ENCODE peak calls at places on chromosomes 16 and 17, in four cellular contexts. M, E, P and I are unnamed samples.

GRCh38 chr16:67206129-67206837 is 7.4 kb downstream of the ELMO3 start:
- DNase-seq in M (no peak), E (no peak), P (no peak), I (no peak)

GRCh38 chr17:41578538-41578937 is 6.7 kb upstream of the KRT9 start:
- DNase-seq in M (no peak), E (no peak), P (no peak), I (no peak)

GRCh38 chr17:80941171-80941570 is 50.5 kb upstream of the CHMP6 start:
- DNase-seq in M (no peak), E (no peak), P (no peak), I (no peak)

GRCh38 chr17:35895602-35896001 is 15.4 kb upstream of the CCL5 start:
- DNase-seq in M (no peak), E (no peak), P (no peak), I (no peak)

GRCh38 chr17:77476920-77477805 is 336.4 kb downstream of the SEC14L1 start:
- DNase-seq in M (peak; percentile 60), E (no peak), P (peak; percentile 81), I (peak; percentile 30)

GRCh38 chr17:21286066-21286770 is 1.7 kb downstream of the MAP2K3 start:
- DNase-seq in M (peak; percentile 88), E (no peak), P (peak; percentile 93), I (peak; percentile 94)

GRCh38 chr17:13953871-13954270 is 115.4 kb upstream of the COX10 start:
- DNase-seq in M (no peak), E (no peak), P (no peak), I (no peak)

GRCh38 chr17:73595068-73595865 is 49.0 kb downstream of the SDK2 start:
- DNase-seq in M (peak; percentile 42), E (no peak), P (peak; percentile 26), I (no peak)

GRCh38 chr17:55731586-55732250 is 9.1 kb upstream of the TMEM100 start:
- DNase-seq in M (peak; percentile 74), E (no peak), P (no peak), I (no peak)

GRCh38 chr17:70307430-70307829 is 138.1 kb downstream of the KCNJ2 start:
- DNase-seq in M (peak; percentile 25), E (no peak), P (no peak), I (no peak)

GRCh38 chr16:53130193-53131049 is 75.6 kb downstream of the CHD9 start:
- DNase-seq in M (peak; percentile 98), E (peak; percentile 96), P (peak; percentile 98), I (peak; percentile 96)

GRCh38 chr16:23952128-23953041 is 116.6 kb downstream of the PRKCB start:
- DNase-seq in M (no peak), E (no peak), P (no peak), I (no peak)

GRCh38 chr17:37098910-37099664 is 150.3 kb downstream of the AATF start:
- DNase-seq in M (no peak), E (no peak), P (no peak), I (no peak)

GRCh38 chr16:72532896-72533295 is 360.9 kb upstream of the PMFBP1 start:
- DNase-seq in M (no peak), E (no peak), P (no peak), I (no peak)

GRCh38 chr16:4660454-4661007 is 32.8 kb upstream of the NUDT16L1 start:
- DNase-seq in M (peak; percentile 56), E (peak; percentile 58), P (no peak), I (peak; percentile 19)

GRCh38 chr17:76888661-76889060 is 20.5 kb downstream of the MGAT5B start:
- DNase-seq in M (no peak), E (no peak), P (no peak), I (no peak)

GRCh38 chr16:188674-189073 is 8.4 kb downstream of the HBQ1 start:
- DNase-seq in M (no peak), E (no peak), P (no peak), I (no peak)

GRCh38 chr17:59837362-59838195 is 55.2 kb downstream of the TUBD1 start:
- DNase-seq in M (peak; percentile 75), E (no peak), P (no peak), I (peak; percentile 99)

GRCh38 chr17:39098474-39099090 is 52.9 kb downstream of the PLXDC1 start:
- DNase-seq in M (no peak), E (no peak), P (no peak), I (no peak)

GRCh38 chr16:76583995-76584394 is 306.8 kb downstream of the CNTNAP4 start:
- DNase-seq in M (no peak), E (no peak), P (no peak), I (no peak)

DNA sequence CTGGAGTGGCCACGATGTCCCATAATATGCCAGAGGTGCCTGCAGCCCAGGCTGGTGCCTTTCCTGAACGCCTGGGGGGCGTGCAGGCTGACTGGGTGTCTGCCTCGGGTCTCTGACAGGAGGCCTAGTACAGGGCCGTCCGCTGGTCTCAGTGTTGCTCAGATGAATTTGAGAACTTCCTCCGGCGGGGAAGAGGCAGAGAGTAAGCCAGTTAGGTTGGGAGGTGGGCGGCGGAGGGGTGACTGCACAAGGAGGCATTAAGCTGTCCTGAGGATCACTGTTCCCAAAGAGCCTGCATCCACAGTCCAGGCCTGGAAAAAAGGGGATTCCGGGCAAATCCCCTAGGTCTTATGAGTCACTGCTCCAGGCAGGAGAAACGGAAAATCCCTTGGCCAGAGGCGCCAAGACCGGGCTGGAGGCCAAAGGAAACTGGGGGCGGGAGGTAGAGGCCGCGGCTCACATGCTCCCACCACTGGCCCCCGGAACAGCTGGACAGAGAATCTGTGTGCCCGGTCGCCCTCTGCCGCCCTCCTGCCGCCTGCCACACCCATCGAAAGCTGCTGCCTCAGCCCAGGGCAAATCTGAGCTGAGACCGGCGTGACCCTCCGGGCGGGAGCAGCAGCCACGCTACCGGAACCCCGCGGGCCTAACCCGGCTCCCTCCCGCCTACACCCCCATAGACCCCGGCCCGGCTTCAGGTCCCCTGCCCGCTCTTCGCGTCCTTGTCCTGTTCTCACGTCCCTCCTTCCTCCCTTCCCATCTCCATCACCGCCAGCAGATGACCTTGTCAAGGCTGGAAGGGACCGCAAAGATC is 1.2 kb downstream of the TRIM47 start:
- DNase-seq in M (peak; percentile 95), E (no peak), P (peak; percentile 91), I (peak; percentile 98)
- TF ChIP-seq POLR2A in M (no peak), E (no peak), P (peak; percentile 41), I (peak; percentile 83)

GRCh38 chr16:1195393-1195666 is 29.7 kb downstream of the TPSG1 start:
- DNase-seq in M (no peak), E (no peak), P (no peak), I (no peak)

GRCh38 chr16:1196494-1196893 is 28.6 kb downstream of the TPSG1 start:
- DNase-seq in M (no peak), E (no peak), P (no peak), I (no peak)

GRCh38 chr16:1199342-1200013 is 25.6 kb downstream of the TPSG1 start:
- DNase-seq in M (no peak), E (no peak), P (no peak), I (no peak)

GRCh38 chr16:1198194-1198593 is 26.9 kb downstream of the TPSG1 start:
- DNase-seq in M (no peak), E (no peak), P (no peak), I (no peak)

DNA sequence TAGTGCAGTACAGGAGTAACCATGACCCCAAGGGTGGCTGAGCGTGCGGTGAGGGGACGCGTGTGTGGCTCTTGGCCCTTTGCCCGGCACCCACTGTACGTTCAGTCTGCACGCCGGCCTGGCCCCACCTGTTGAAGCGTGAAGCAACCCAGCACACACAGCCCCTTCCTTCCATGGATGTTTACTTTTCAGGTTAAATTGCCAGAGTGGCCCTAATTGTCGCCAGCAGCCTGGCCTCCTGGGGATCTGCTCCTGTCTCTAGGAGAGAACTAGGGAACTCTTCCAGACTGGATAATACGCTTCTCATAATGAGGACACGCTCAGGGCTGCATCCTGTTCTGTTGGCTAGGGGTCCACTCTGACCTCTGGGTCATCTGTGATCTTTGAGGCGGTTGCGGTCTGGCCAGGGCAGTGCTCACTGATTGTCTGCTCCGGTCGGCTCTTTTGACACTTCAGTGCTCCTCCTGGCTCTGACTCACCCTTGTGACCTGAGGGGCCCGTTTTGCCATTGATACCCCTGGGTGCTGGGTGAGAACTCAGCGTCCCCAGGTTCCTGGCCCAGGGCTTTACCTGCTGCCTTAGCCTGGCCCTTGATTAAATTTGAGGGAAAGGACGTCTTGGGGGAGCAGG is 27.7 kb downstream of the TPSG1 start:
- DNase-seq in M (no peak), E (no peak), P (no peak), I (no peak)
- TF ChIP-seq POLR2A in M (no peak), E (no peak), P (no peak), I (no peak)

GRCh38 chr16:11067697-11068141 is 123.4 kb downstream of the CLEC16A start:
- DNase-seq in M (no peak), E (no peak), P (no peak), I (no peak)
- TF ChIP-seq POLR2A in M (no peak), E (no peak), P (no peak), I (no peak)

GRCh38 chr17:17859909-17860760 is 23.3 kb upstream of the SREBF1 start:
- DNase-seq in M (peak; percentile 79), E (peak; percentile 90), P (peak; percentile 94), I (peak; percentile 59)
- TF ChIP-seq POLR2A in M (no peak), E (no peak), P (peak; percentile 15), I (no peak)

DNA sequence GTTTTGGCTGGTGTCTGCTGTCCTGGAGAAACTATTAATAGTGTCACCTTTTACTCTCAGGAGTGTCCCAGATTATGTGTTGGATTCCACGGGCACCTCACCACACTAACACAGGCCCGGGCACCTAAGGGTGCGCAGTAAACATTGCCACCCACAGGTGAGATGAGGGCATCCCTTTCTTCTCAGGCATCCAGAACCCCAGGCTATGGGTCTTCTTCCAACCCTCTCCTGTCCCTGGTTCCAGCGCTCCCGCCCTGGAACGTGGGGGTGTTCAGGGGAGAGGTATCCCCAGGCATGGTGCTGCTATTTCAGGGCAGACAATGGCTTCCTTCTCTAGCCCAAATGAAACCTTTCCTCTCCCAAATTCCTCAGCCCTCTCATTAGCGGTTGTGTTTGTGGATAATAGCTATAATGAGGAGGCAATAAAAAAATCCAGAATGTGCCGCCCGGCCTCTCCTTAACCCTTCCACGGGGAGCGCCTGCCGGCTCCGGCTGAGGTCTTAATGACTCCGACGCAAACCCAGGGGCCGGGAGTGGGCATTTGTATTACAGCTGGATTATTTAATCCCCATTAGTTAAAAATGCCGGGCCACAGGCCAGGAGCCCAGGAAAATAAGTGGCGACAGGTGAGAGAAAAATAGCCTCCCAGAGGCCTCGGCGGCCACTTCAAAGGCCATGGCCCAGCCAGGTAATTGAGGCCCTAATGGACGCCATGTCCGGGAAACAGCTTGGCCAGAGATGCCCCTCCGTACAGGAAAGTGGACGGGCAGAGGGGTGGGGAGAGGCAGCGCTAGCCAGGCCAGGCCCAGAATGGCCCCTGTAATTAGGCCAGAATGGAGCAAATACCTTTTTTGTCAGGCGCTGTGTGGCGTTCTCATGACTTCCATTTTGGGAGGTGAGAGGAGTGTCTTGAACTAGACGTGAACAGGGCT is 102.8 kb downstream of the IRX5 start:
- DNase-seq in M (no peak), E (no peak), P (no peak), I (no peak)
- TF ChIP-seq POLR2A in M (no peak), E (no peak), P (no peak), I (no peak)

GRCh38 chr17:49191917-49192741 is 18.2 kb downstream of the GNGT2 start:
- DNase-seq in M (peak; percentile 91), E (peak; percentile 32), P (peak; percentile 88), I (peak; percentile 86)
- TF ChIP-seq POLR2A in M (peak; percentile 7), E (peak; percentile 48), P (no peak), I (no peak)